ENCODE peak calls at places on chromosome 16, in four cellular contexts. One of them, this sample, is unnamed.

GRCh38 chr16:1731073-1731472 is 25.1 kb downstream of the MAPK8IP3 start:
- DNase-seq in A549: no peak
- DNase-seq in K562: no peak
- DNase-seq in HepG2: no peak
- DNase-seq in this sample: no peak

GRCh38 chr16:86798247-86799041 is 220.1 kb downstream of the FOXL1 start:
- DNase-seq in A549: no peak
- DNase-seq in K562: no peak
- DNase-seq in HepG2: no peak
- DNase-seq in this sample: no peak

GRCh38 chr16:30600215-30600614 is 10.0 kb downstream of the ZNF689 start:
- DNase-seq in A549: no peak
- DNase-seq in K562: no peak
- DNase-seq in HepG2: no peak
- DNase-seq in this sample: no peak

GRCh38 chr16:10153993-10154788 is 28.0 kb downstream of the GRIN2A start:
- DNase-seq in A549: no peak
- DNase-seq in K562: no peak
- DNase-seq in HepG2: no peak
- DNase-seq in this sample: no peak

GRCh38 chr16:23359092-23359760 is 57.1 kb downstream of the SCNN1B start:
- DNase-seq in A549: no peak
- DNase-seq in K562: no peak
- DNase-seq in HepG2: no peak
- DNase-seq in this sample: no peak

GRCh38 chr16:70568601-70569217 is 45.1 kb downstream of the SF3B3 start:
- DNase-seq in A549: no peak
- DNase-seq in K562: no peak
- DNase-seq in HepG2: no peak
- DNase-seq in this sample: no peak

GRCh38 chr16:30839523-30840227 is 52.7 kb upstream of the ZNF629 start:
- DNase-seq in A549: no peak
- DNase-seq in K562: no peak
- DNase-seq in HepG2: no peak
- DNase-seq in this sample: no peak

GRCh38 chr16:66483689-66484452 is 56.8 kb downstream of the BEAN1 start:
- DNase-seq in A549: peak; percentile 80
- DNase-seq in K562: peak; percentile 85
- DNase-seq in HepG2: peak; percentile 69
- DNase-seq in this sample: no peak

GRCh38 chr16:29899516-29900101 is at the start of gene SEZ6L2:
- DNase-seq in A549: peak; percentile 89
- DNase-seq in K562: peak; percentile 74
- DNase-seq in HepG2: peak; percentile 94
- DNase-seq in this sample: no peak

GRCh38 chr16:61834082-61834481 is 202.2 kb downstream of the CDH8 start:
- DNase-seq in A549: no peak
- DNase-seq in K562: no peak
- DNase-seq in HepG2: no peak
- DNase-seq in this sample: no peak

GRCh38 chr16:62213763-62214162 is 177.5 kb upstream of the CDH8 start:
- DNase-seq in A549: no peak
- DNase-seq in K562: no peak
- DNase-seq in HepG2: peak; percentile 29
- DNase-seq in this sample: no peak

GRCh38 chr16:57906385-57907316 is 64.3 kb downstream of the CNGB1 start:
- DNase-seq in A549: no peak
- DNase-seq in K562: no peak
- DNase-seq in HepG2: no peak
- DNase-seq in this sample: no peak

GRCh38 chr16:12440233-12440530 is 363.5 kb downstream of the CPPED1 start:
- DNase-seq in A549: no peak
- DNase-seq in K562: no peak
- DNase-seq in HepG2: no peak
- DNase-seq in this sample: no peak

GRCh38 chr16:78128920-78129319 is 29.5 kb downstream of the WWOX start:
- DNase-seq in A549: no peak
- DNase-seq in K562: no peak
- DNase-seq in HepG2: no peak
- DNase-seq in this sample: no peak

GRCh38 chr16:11306381-11306780 is 25.3 kb upstream of the PRM1 start:
- DNase-seq in A549: no peak
- DNase-seq in K562: no peak
- DNase-seq in HepG2: no peak
- DNase-seq in this sample: no peak

GRCh38 chr16:180101-180920 is at the start of gene HBQ1:
- DNase-seq in A549: peak; percentile 73
- DNase-seq in K562: peak; percentile 90
- DNase-seq in HepG2: peak; percentile 21
- DNase-seq in this sample: no peak

GRCh38 chr16:15618392-15618791 is 24.6 kb downstream of the MARF1 start:
- DNase-seq in A549: no peak
- DNase-seq in K562: no peak
- DNase-seq in HepG2: no peak
- DNase-seq in this sample: no peak

GRCh38 chr16:52408197-52408845 is 138.6 kb downstream of the TOX3 start:
- DNase-seq in A549: no peak
- DNase-seq in K562: no peak
- DNase-seq in HepG2: peak; percentile 91
- DNase-seq in this sample: no peak

GRCh38 chr16:58510776-58511628 is 4.3 kb upstream of the SETD6 start:
- DNase-seq in A549: no peak
- DNase-seq in K562: no peak
- DNase-seq in HepG2: no peak
- DNase-seq in this sample: no peak

GRCh38 chr16:88930716-88931115 is 46.3 kb downstream of the CBFA2T3 start:
- DNase-seq in A549: no peak
- DNase-seq in K562: no peak
- DNase-seq in HepG2: no peak
- DNase-seq in this sample: no peak

GRCh38 chr16:88859381-88860091 is 2.6 kb downstream of the TRAPPC2L start:
- DNase-seq in A549: no peak
- DNase-seq in K562: no peak
- DNase-seq in HepG2: no peak
- DNase-seq in this sample: no peak

GRCh38 chr16:89544113-89544512 is 16.4 kb upstream of the RPL13 start:
- DNase-seq in A549: no peak
- DNase-seq in K562: no peak
- DNase-seq in HepG2: no peak
- DNase-seq in this sample: no peak

GRCh38 chr16:69706256-69706974 is 19.9 kb downstream of the NQO1 start:
- DNase-seq in A549: no peak
- DNase-seq in K562: no peak
- DNase-seq in HepG2: no peak
- DNase-seq in this sample: no peak

GRCh38 chr16:57091990-57092785 is at the start of gene CPNE2:
- DNase-seq in A549: peak; percentile 71
- DNase-seq in K562: peak; percentile 84
- DNase-seq in HepG2: no peak
- DNase-seq in this sample: no peak

GRCh38 chr16:4777339-4778049 is 10.5 kb upstream of the ZNF500 start:
- DNase-seq in A549: no peak
- DNase-seq in K562: no peak
- DNase-seq in HepG2: no peak
- DNase-seq in this sample: no peak

GRCh38 chr16:23908790-23909189 is 73.0 kb downstream of the PRKCB start:
- DNase-seq in A549: no peak
- DNase-seq in K562: no peak
- DNase-seq in HepG2: no peak
- DNase-seq in this sample: no peak

GRCh38 chr16:8959921-8960787 is 3.6 kb downstream of the USP7 start:
- DNase-seq in A549: no peak
- DNase-seq in K562: peak; percentile 26
- DNase-seq in HepG2: peak; percentile 98
- DNase-seq in this sample: no peak

GRCh38 chr16:30179931-30180330 is 3.5 kb upstream of the CORO1A start:
- DNase-seq in A549: no peak
- DNase-seq in K562: no peak
- DNase-seq in HepG2: no peak
- DNase-seq in this sample: no peak

GRCh38 chr16:10750793-10751192 is 7.2 kb downstream of the NUBP1 start:
- DNase-seq in A549: no peak
- DNase-seq in K562: no peak
- DNase-seq in HepG2: no peak
- DNase-seq in this sample: no peak

GRCh38 chr16:25066747-25067631 is 44.6 kb upstream of the LCMT1 start:
- DNase-seq in A549: peak; percentile 85
- DNase-seq in K562: peak; percentile 95
- DNase-seq in HepG2: peak; percentile 44
- DNase-seq in this sample: no peak

GRCh38 chr16:67804853-67805542 is 1.4 kb downstream of the RANBP10 start:
- DNase-seq in A549: no peak
- DNase-seq in K562: no peak
- DNase-seq in HepG2: peak; percentile 74
- DNase-seq in this sample: no peak

GRCh38 chr16:74034862-74035261 is 261.8 kb upstream of the PSMD7 start:
- DNase-seq in A549: peak; percentile 14
- DNase-seq in K562: peak; percentile 25
- DNase-seq in HepG2: peak; percentile 27
- DNase-seq in this sample: no peak

GRCh38 chr16:66130296-66130910 is 236.1 kb upstream of the CDH5 start:
- DNase-seq in A549: no peak
- DNase-seq in K562: no peak
- DNase-seq in HepG2: no peak
- DNase-seq in this sample: no peak

GRCh38 chr16:15398618-15399316 is 3.2 kb downstream of the MPV17L start:
- DNase-seq in A549: no peak
- DNase-seq in K562: no peak
- DNase-seq in HepG2: peak; percentile 95
- DNase-seq in this sample: no peak

GRCh38 chr16:15948532-15949209 is 745 bp upstream of the ABCC1 start:
- DNase-seq in A549: no peak
- DNase-seq in K562: no peak
- DNase-seq in HepG2: peak; percentile 44
- DNase-seq in this sample: no peak

DNA sequence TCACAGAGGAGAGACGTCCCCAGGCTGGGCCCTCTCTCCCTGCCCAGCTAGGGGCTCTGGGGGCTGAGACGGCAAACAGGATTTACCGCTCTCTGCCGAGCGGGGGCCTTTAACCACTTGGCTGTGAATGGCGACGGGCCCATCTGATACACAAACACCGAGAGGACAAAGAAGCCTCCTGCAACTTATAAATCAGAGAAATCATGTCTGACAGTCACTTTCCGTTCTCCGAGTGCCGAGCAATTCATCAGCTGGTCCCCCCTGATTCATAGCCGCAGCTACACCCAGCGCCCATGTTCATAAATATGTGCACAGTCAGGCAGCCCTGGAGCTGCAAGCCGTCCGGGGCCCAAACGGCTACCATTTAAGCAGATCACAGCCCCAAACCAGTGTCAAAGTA is 154.4 kb downstream of the C16orf78 start:
- DNase-seq in A549: no peak
- DNase-seq in K562: no peak
- DNase-seq in HepG2: no peak
- DNase-seq in this sample: no peak
- TF ChIP-seq MYC in A549: no peak
- TF ChIP-seq MYC in K562: no peak
- TF ChIP-seq MYC in HepG2: no peak
- TF ChIP-seq MYC in this sample: no peak

DNA sequence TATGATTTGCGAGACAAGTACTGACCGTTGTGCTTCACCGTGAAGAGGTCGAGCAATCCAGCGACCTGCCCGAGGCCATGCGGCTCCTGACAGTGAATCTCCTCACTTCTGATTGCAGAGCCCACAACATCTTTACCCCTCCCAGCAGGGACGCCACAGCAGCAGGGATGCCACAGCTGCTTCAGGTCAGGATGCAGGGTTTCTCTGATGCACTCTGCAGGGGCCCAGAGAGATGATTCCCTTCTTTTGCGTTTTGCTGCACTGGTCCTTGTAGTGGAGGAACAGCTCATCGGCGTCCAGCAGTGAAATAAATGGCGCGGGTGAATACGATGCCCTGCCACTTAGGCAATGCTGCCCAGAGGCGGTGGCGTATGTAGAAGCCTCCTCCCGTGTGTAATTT is 5.6 kb downstream of the KIAA0513 start:
- DNase-seq in A549: no peak
- DNase-seq in K562: no peak
- DNase-seq in HepG2: no peak
- DNase-seq in this sample: no peak
- TF ChIP-seq POLR2AphosphoS2 in A549: no peak
- TF ChIP-seq POLR2AphosphoS2 in K562: no peak
- TF ChIP-seq POLR2AphosphoS2 in HepG2: no peak
- TF ChIP-seq POLR2AphosphoS2 in this sample: no peak

DNA sequence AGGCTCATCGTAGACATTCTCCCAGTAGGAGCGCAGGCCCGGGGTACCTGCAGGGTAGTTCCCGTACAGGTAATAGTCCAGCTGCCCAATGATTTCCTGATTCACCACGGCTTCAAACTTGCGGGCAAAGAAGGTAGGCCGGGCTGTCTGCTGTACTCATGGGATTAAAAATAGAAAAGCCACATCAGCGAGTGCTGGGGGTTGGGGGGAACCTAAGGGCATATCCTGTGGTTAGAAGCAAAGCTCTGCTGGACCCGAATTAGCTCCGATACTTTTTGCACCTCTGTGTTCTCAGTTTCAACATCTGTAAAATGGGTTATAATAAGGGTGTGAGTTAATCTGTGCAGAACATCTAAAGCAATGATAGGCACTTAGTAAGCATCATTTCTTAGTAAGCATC is 336.2 kb downstream of the XYLT1 start:
- DNase-seq in A549: no peak
- DNase-seq in K562: no peak
- DNase-seq in HepG2: no peak
- DNase-seq in this sample: peak; percentile 82
- TF ChIP-seq MYC in A549: no peak
- TF ChIP-seq MYC in K562: no peak
- TF ChIP-seq MYC in HepG2: no peak
- TF ChIP-seq MYC in this sample: no peak

GRCh38 chr16:84241778-84242177 is 2.0 kb upstream of the KCNG4 start:
- DNase-seq in A549: no peak
- DNase-seq in K562: no peak
- DNase-seq in HepG2: no peak
- DNase-seq in this sample: no peak

GRCh38 chr16:84237994-84238750 is 1.6 kb downstream of the KCNG4 start:
- DNase-seq in A549: no peak
- DNase-seq in K562: no peak
- DNase-seq in HepG2: no peak
- DNase-seq in this sample: no peak

GRCh38 chr16:84240455-84240854 is 643 bp upstream of the KCNG4 start:
- DNase-seq in A549: no peak
- DNase-seq in K562: no peak
- DNase-seq in HepG2: no peak
- DNase-seq in this sample: no peak

GRCh38 chr16:84239910-84240309 is at the start of gene KCNG4:
- DNase-seq in A549: no peak
- DNase-seq in K562: no peak
- DNase-seq in HepG2: no peak
- DNase-seq in this sample: no peak

GRCh38 chr16:84239186-84239790 is 524 bp downstream of the KCNG4 start:
- DNase-seq in A549: no peak
- DNase-seq in K562: no peak
- DNase-seq in HepG2: no peak
- DNase-seq in this sample: no peak
- TF ChIP-seq POLR2AphosphoS2 in A549: no peak
- TF ChIP-seq POLR2AphosphoS2 in K562: no peak
- TF ChIP-seq POLR2AphosphoS2 in HepG2: no peak
- TF ChIP-seq POLR2AphosphoS2 in this sample: no peak

GRCh38 chr16:35440875-35441274 is 1981.5 kb downstream of the TP53TG3F start:
- DNase-seq in A549: no peak
- DNase-seq in K562: no peak
- DNase-seq in HepG2: no peak
- DNase-seq in this sample: no peak
- TF ChIP-seq MYC in A549: no peak
- TF ChIP-seq MYC in K562: no peak
- TF ChIP-seq MYC in HepG2: no peak
- TF ChIP-seq MYC in this sample: no peak

This sample was measured in GM12878.